ENCODE peak calls at places on chromosome 5, in ten cellular contexts. One of them, this sample, is unnamed. For H3K4me1, the result is how much of the 10 kb centered on the place peaks cover.

GRCh38 chr5:31237159-31237558 is 43.7 kb downstream of the CDH6 start:
- DNase-seq in adrenal gland: no peak
- DNase-seq in aorta: no peak
- DNase-seq in lower lobe of right lung: no peak
- DNase-seq in endothelial cell of umbilical vein: peak
- DNase-seq in tibial artery: no peak
- DNase-seq in cardiac muscle cell: peak
- DNase-seq in HepG2: peak
- DNase-seq in tibial nerve: no peak
- DNase-seq in transverse colon: no peak
- DNase-seq in this sample: no peak

GRCh38 chr5:133506165-133506564 is 106.2 kb downstream of the FSTL4 start:
- DNase-seq in tibial nerve: no peak
- DNase-seq in tibial artery: no peak
- DNase-seq in lower lobe of right lung: no peak
- DNase-seq in cardiac muscle cell: no peak
- DNase-seq in aorta: no peak
- DNase-seq in endothelial cell of umbilical vein: no peak
- DNase-seq in HepG2: no peak
- DNase-seq in transverse colon: no peak
- DNase-seq in adrenal gland: no peak
- DNase-seq in this sample: no peak

GRCh38 chr5:122877518-122877917 is 32.1 kb downstream of the SNX24 start:
- DNase-seq in cardiac muscle cell: no peak
- DNase-seq in tibial artery: no peak
- DNase-seq in transverse colon: no peak
- DNase-seq in endothelial cell of umbilical vein: no peak
- DNase-seq in aorta: no peak
- DNase-seq in HepG2: no peak
- DNase-seq in adrenal gland: no peak
- DNase-seq in tibial nerve: no peak
- DNase-seq in lower lobe of right lung: no peak
- DNase-seq in this sample: no peak

GRCh38 chr5:112386716-112387115 is 32.4 kb downstream of the EPB41L4A start:
- DNase-seq in endothelial cell of umbilical vein: no peak
- DNase-seq in aorta: no peak
- DNase-seq in transverse colon: no peak
- DNase-seq in tibial nerve: no peak
- DNase-seq in HepG2: no peak
- DNase-seq in cardiac muscle cell: no peak
- DNase-seq in lower lobe of right lung: no peak
- DNase-seq in adrenal gland: no peak
- DNase-seq in tibial artery: no peak
- DNase-seq in this sample: no peak

GRCh38 chr5:45454114-45454513 is 242.1 kb downstream of the HCN1 start:
- DNase-seq in cardiac muscle cell: no peak
- DNase-seq in aorta: no peak
- DNase-seq in transverse colon: no peak
- DNase-seq in HepG2: no peak
- DNase-seq in adrenal gland: peak
- DNase-seq in endothelial cell of umbilical vein: peak
- DNase-seq in tibial artery: no peak
- DNase-seq in lower lobe of right lung: no peak
- DNase-seq in tibial nerve: no peak
- DNase-seq in this sample: no peak

GRCh38 chr5:115320515-115320914 is 24.1 kb upstream of the CCDC112 start:
- DNase-seq in transverse colon: no peak
- DNase-seq in endothelial cell of umbilical vein: no peak
- DNase-seq in aorta: no peak
- DNase-seq in cardiac muscle cell: no peak
- DNase-seq in lower lobe of right lung: no peak
- DNase-seq in adrenal gland: no peak
- DNase-seq in HepG2: no peak
- DNase-seq in tibial artery: no peak
- DNase-seq in tibial nerve: no peak
- DNase-seq in this sample: no peak

GRCh38 chr5:124040799-124041198 is 528.8 kb downstream of the CSNK1G3 start:
- DNase-seq in aorta: no peak
- DNase-seq in HepG2: no peak
- DNase-seq in endothelial cell of umbilical vein: peak
- DNase-seq in lower lobe of right lung: no peak
- DNase-seq in tibial artery: no peak
- DNase-seq in adrenal gland: peak
- DNase-seq in transverse colon: no peak
- DNase-seq in tibial nerve: no peak
- DNase-seq in cardiac muscle cell: peak
- DNase-seq in this sample: no peak

GRCh38 chr5:144203750-144204596 is 33.3 kb downstream of the KCTD16 start:
- DNase-seq in HepG2: peak
- DNase-seq in cardiac muscle cell: peak
- DNase-seq in aorta: no peak
- DNase-seq in endothelial cell of umbilical vein: peak
- DNase-seq in transverse colon: peak
- DNase-seq in tibial nerve: peak
- DNase-seq in tibial artery: peak
- DNase-seq in adrenal gland: peak
- DNase-seq in lower lobe of right lung: no peak
- DNase-seq in this sample: peak

GRCh38 chr5:103119765-103120606 is at the start of the genes GIN1 and PPIP5K2:
- DNase-seq in adrenal gland: peak
- DNase-seq in lower lobe of right lung: peak
- DNase-seq in endothelial cell of umbilical vein: peak
- DNase-seq in aorta: peak
- DNase-seq in tibial nerve: peak
- DNase-seq in HepG2: peak
- DNase-seq in transverse colon: peak
- DNase-seq in cardiac muscle cell: peak
- DNase-seq in tibial artery: peak
- DNase-seq in this sample: peak

GRCh38 chr5:252546-252945 is 18.9 kb upstream of the PDCD6 start:
- DNase-seq in lower lobe of right lung: no peak
- DNase-seq in tibial nerve: no peak
- DNase-seq in aorta: no peak
- DNase-seq in adrenal gland: no peak
- DNase-seq in endothelial cell of umbilical vein: peak
- DNase-seq in tibial artery: no peak
- DNase-seq in HepG2: no peak
- DNase-seq in cardiac muscle cell: no peak
- DNase-seq in transverse colon: no peak
- DNase-seq in this sample: no peak

GRCh38 chr5:36156124-36156601 is 4.3 kb downstream of the SKP2 start:
- DNase-seq in tibial nerve: no peak
- DNase-seq in HepG2: no peak
- DNase-seq in adrenal gland: no peak
- DNase-seq in tibial artery: no peak
- DNase-seq in aorta: no peak
- DNase-seq in lower lobe of right lung: no peak
- DNase-seq in cardiac muscle cell: peak
- DNase-seq in endothelial cell of umbilical vein: no peak
- DNase-seq in transverse colon: no peak
- DNase-seq in this sample: no peak

GRCh38 chr5:134114886-134115805 is 665 bp downstream of the TCF7 start:
- DNase-seq in cardiac muscle cell: no peak
- DNase-seq in tibial nerve: no peak
- DNase-seq in lower lobe of right lung: no peak
- DNase-seq in adrenal gland: peak
- DNase-seq in transverse colon: peak
- DNase-seq in endothelial cell of umbilical vein: no peak
- DNase-seq in HepG2: peak
- DNase-seq in tibial artery: no peak
- DNase-seq in aorta: no peak
- DNase-seq in this sample: peak

GRCh38 chr5:44443172-44443571 is 54.0 kb upstream of the FGF10 start:
- DNase-seq in HepG2: no peak
- DNase-seq in endothelial cell of umbilical vein: no peak
- DNase-seq in tibial artery: no peak
- DNase-seq in transverse colon: no peak
- DNase-seq in aorta: no peak
- DNase-seq in adrenal gland: no peak
- DNase-seq in tibial nerve: no peak
- DNase-seq in cardiac muscle cell: no peak
- DNase-seq in lower lobe of right lung: no peak
- DNase-seq in this sample: no peak

GRCh38 chr5:133392448-133392847 is 219.9 kb downstream of the FSTL4 start:
- DNase-seq in tibial nerve: no peak
- DNase-seq in HepG2: no peak
- DNase-seq in endothelial cell of umbilical vein: no peak
- DNase-seq in cardiac muscle cell: no peak
- DNase-seq in transverse colon: no peak
- DNase-seq in tibial artery: no peak
- DNase-seq in adrenal gland: no peak
- DNase-seq in lower lobe of right lung: no peak
- DNase-seq in aorta: no peak
- DNase-seq in this sample: no peak

DNA sequence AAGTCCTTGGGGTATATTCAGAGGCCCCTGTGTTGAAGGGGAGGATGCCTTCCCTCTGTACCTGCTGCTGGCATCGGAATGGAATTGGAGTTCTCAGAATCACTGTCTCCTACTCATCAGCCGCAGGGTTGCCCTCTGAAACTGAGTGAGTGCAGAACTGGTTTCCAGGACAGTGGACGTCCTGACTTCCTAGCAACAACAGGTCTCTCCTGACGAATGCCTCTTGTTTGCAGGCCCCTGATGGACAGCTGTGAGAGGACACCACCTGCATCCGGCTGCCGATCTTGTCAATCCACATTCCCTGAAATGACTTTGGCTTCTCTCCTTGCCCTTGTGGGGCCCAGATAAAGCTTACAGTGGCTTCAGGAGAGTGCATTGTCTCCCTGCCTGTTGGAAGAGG is 274.5 kb downstream of the NSG2 start:
- DNase-seq in HepG2: no peak
- DNase-seq in transverse colon: no peak
- DNase-seq in cardiac muscle cell: no peak
- DNase-seq in lower lobe of right lung: no peak
- DNase-seq in tibial artery: no peak
- DNase-seq in tibial nerve: no peak
- DNase-seq in aorta: no peak
- DNase-seq in endothelial cell of umbilical vein: no peak
- DNase-seq in adrenal gland: no peak
- DNase-seq in this sample: no peak
- H3K4me1 ChIP-seq in HepG2: under half
- H3K4me1 ChIP-seq in transverse colon: under half
- H3K4me1 ChIP-seq in cardiac muscle cell: under half
- H3K4me1 ChIP-seq in lower lobe of right lung: under half
- H3K4me1 ChIP-seq in tibial artery: under half
- H3K4me1 ChIP-seq in tibial nerve: under half
- H3K4me1 ChIP-seq in aorta: under half
- H3K4me1 ChIP-seq in endothelial cell of umbilical vein: under half
- H3K4me1 ChIP-seq in adrenal gland: under half
- H3K4me1 ChIP-seq in this sample: under half

GRCh38 chr5:139472410-139473030 is 1.7 kb downstream of the SMIM33 start:
- DNase-seq in tibial artery: no peak
- DNase-seq in transverse colon: no peak
- DNase-seq in adrenal gland: no peak
- DNase-seq in aorta: no peak
- DNase-seq in lower lobe of right lung: no peak
- DNase-seq in cardiac muscle cell: no peak
- DNase-seq in HepG2: no peak
- DNase-seq in tibial nerve: no peak
- DNase-seq in endothelial cell of umbilical vein: no peak
- DNase-seq in this sample: no peak

GRCh38 chr5:139474815-139475791 is 4.3 kb downstream of the SMIM33 start:
- DNase-seq in endothelial cell of umbilical vein: no peak
- DNase-seq in tibial nerve: no peak
- DNase-seq in adrenal gland: no peak
- DNase-seq in transverse colon: peak
- DNase-seq in lower lobe of right lung: no peak
- DNase-seq in cardiac muscle cell: peak
- DNase-seq in tibial artery: peak
- DNase-seq in aorta: no peak
- DNase-seq in HepG2: no peak
- DNase-seq in this sample: no peak

GRCh38 chr5:139473565-139473964 is 2.8 kb downstream of the SMIM33 start:
- DNase-seq in aorta: no peak
- DNase-seq in tibial artery: no peak
- DNase-seq in adrenal gland: no peak
- DNase-seq in tibial nerve: no peak
- DNase-seq in lower lobe of right lung: no peak
- DNase-seq in HepG2: no peak
- DNase-seq in transverse colon: no peak
- DNase-seq in endothelial cell of umbilical vein: peak
- DNase-seq in cardiac muscle cell: peak
- DNase-seq in this sample: no peak

GRCh38 chr5:139470821-139471300 is at the start of gene SMIM33:
- DNase-seq in cardiac muscle cell: no peak
- DNase-seq in tibial artery: no peak
- DNase-seq in tibial nerve: no peak
- DNase-seq in aorta: no peak
- DNase-seq in HepG2: no peak
- DNase-seq in lower lobe of right lung: no peak
- DNase-seq in adrenal gland: no peak
- DNase-seq in endothelial cell of umbilical vein: no peak
- DNase-seq in transverse colon: peak
- DNase-seq in this sample: peak

GRCh38 chr5:139473105-139473504 is 2.3 kb downstream of the SMIM33 start:
- DNase-seq in aorta: no peak
- DNase-seq in adrenal gland: no peak
- DNase-seq in tibial artery: no peak
- DNase-seq in tibial nerve: no peak
- DNase-seq in transverse colon: no peak
- DNase-seq in cardiac muscle cell: peak
- DNase-seq in endothelial cell of umbilical vein: no peak
- DNase-seq in HepG2: no peak
- DNase-seq in lower lobe of right lung: no peak
- DNase-seq in this sample: no peak
- H3K27ac ChIP-seq in aorta: no peak
- H3K27ac ChIP-seq in adrenal gland: no peak
- H3K27ac ChIP-seq in tibial artery: no peak
- H3K27ac ChIP-seq in tibial nerve: no peak
- H3K27ac ChIP-seq in transverse colon: no peak
- H3K27ac ChIP-seq in cardiac muscle cell: peak
- H3K27ac ChIP-seq in endothelial cell of umbilical vein: peak
- H3K27ac ChIP-seq in HepG2: no peak
- H3K27ac ChIP-seq in lower lobe of right lung: peak
- H3K27ac ChIP-seq in this sample: peak

DNA sequence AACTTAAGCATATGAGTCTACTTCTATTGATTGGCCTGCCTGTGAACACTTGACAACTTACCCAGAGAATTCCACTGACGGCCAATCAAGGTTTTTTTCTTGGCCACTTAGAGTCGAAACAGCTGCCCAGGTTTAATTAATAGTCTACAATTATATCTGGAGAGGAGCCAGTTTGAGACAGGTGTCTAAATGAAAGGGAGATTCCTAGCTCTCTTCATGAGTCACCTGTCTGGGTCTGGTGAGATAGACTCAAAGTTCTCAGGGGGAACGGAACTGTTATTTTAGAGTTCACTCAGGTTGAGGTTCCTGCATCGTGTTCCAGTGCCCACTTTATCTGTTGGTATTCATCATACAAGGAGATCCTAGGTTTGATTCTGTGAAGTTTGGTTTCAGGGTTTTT is 111.0 kb downstream of the CD180 start:
- DNase-seq in cardiac muscle cell: no peak
- DNase-seq in lower lobe of right lung: no peak
- DNase-seq in tibial nerve: no peak
- DNase-seq in aorta: no peak
- DNase-seq in HepG2: no peak
- DNase-seq in endothelial cell of umbilical vein: no peak
- DNase-seq in adrenal gland: no peak
- DNase-seq in tibial artery: no peak
- DNase-seq in transverse colon: no peak
- DNase-seq in this sample: no peak
- H3K4me3 ChIP-seq in cardiac muscle cell: no peak
- H3K4me3 ChIP-seq in lower lobe of right lung: no peak
- H3K4me3 ChIP-seq in tibial nerve: no peak
- H3K4me3 ChIP-seq in aorta: no peak
- H3K4me3 ChIP-seq in HepG2: no peak
- H3K4me3 ChIP-seq in endothelial cell of umbilical vein: no peak
- H3K4me3 ChIP-seq in adrenal gland: no peak
- H3K4me3 ChIP-seq in tibial artery: no peak
- H3K4me3 ChIP-seq in transverse colon: no peak
- H3K4me3 ChIP-seq in this sample: no peak

GRCh38 chr5:172418847-172419810 is 35.2 kb downstream of the SH3PXD2B start:
- DNase-seq in endothelial cell of umbilical vein: no peak
- DNase-seq in tibial artery: no peak
- DNase-seq in tibial nerve: peak
- DNase-seq in aorta: no peak
- DNase-seq in transverse colon: no peak
- DNase-seq in cardiac muscle cell: no peak
- DNase-seq in HepG2: no peak
- DNase-seq in lower lobe of right lung: no peak
- DNase-seq in adrenal gland: no peak
- DNase-seq in this sample: no peak
- H3K4me1 ChIP-seq in endothelial cell of umbilical vein: under half
- H3K4me1 ChIP-seq in tibial artery: under half
- H3K4me1 ChIP-seq in tibial nerve: under half
- H3K4me1 ChIP-seq in aorta: under half
- H3K4me1 ChIP-seq in transverse colon: under half
- H3K4me1 ChIP-seq in cardiac muscle cell: under half
- H3K4me1 ChIP-seq in HepG2: half or more
- H3K4me1 ChIP-seq in lower lobe of right lung: half or more
- H3K4me1 ChIP-seq in adrenal gland: half or more
- H3K4me1 ChIP-seq in this sample: under half

This sample was measured in CD4-positive, alpha-beta memory T cell.